ENCODE peak calls at places on chromosomes 6 and 20, in four cellular contexts. One of them, this sample, is unnamed.

GRCh38 chr6:80969439-80969838 is 783.0 kb downstream of the TENT5A start:
- DNase-seq in heart left ventricle: no peak
- DNase-seq in AG04450: peak; percentile 4
- DNase-seq in adrenal gland: no peak
- DNase-seq in this sample: no peak

GRCh38 chr20:10927011-10927583 is 253.3 kb upstream of the JAG1 start:
- DNase-seq in AG04450: no peak
- DNase-seq in adrenal gland: no peak
- DNase-seq in heart left ventricle: no peak
- DNase-seq in this sample: no peak

GRCh38 chr6:75296811-75297779 is 12.5 kb upstream of the TMEM30A start:
- DNase-seq in AG04450: no peak
- DNase-seq in adrenal gland: no peak
- DNase-seq in heart left ventricle: no peak
- DNase-seq in this sample: peak; percentile 24

GRCh38 chr6:138454976-138455706 is 44.2 kb downstream of the NHSL1 start:
- DNase-seq in heart left ventricle: no peak
- DNase-seq in AG04450: no peak
- DNase-seq in adrenal gland: no peak
- DNase-seq in this sample: no peak

GRCh38 chr6:8183266-8183665 is 80.9 kb upstream of the EEF1E1 start:
- DNase-seq in adrenal gland: no peak
- DNase-seq in AG04450: no peak
- DNase-seq in heart left ventricle: no peak
- DNase-seq in this sample: no peak

GRCh38 chr6:79646006-79646405 is 14.9 kb downstream of the SH3BGRL2 start:
- DNase-seq in heart left ventricle: no peak
- DNase-seq in AG04450: no peak
- DNase-seq in adrenal gland: no peak
- DNase-seq in this sample: no peak

GRCh38 chr20:64273109-64273508 is 17.6 kb downstream of the PCMTD2 start:
- DNase-seq in adrenal gland: no peak
- DNase-seq in AG04450: no peak
- DNase-seq in heart left ventricle: no peak
- DNase-seq in this sample: no peak

GRCh38 chr6:152356016-152356415 is 281.1 kb downstream of the SYNE1 start:
- DNase-seq in adrenal gland: no peak
- DNase-seq in heart left ventricle: no peak
- DNase-seq in AG04450: no peak
- DNase-seq in this sample: no peak

GRCh38 chr6:149923327-149923986 is 536 bp upstream of the RAET1G start:
- DNase-seq in heart left ventricle: no peak
- DNase-seq in adrenal gland: peak; percentile 39
- DNase-seq in AG04450: no peak
- DNase-seq in this sample: no peak

GRCh38 chr6:160661129-160661723 is 2.8 kb downstream of the LPA start:
- DNase-seq in adrenal gland: no peak
- DNase-seq in AG04450: no peak
- DNase-seq in heart left ventricle: no peak
- DNase-seq in this sample: no peak

GRCh38 chr6:84554706-84555105 is 209.7 kb downstream of the TBX18 start:
- DNase-seq in adrenal gland: no peak
- DNase-seq in heart left ventricle: no peak
- DNase-seq in AG04450: no peak
- DNase-seq in this sample: no peak

GRCh38 chr6:37340639-37340943 is 13.2 kb upstream of the RNF8 start:
- DNase-seq in AG04450: no peak
- DNase-seq in adrenal gland: no peak
- DNase-seq in heart left ventricle: no peak
- DNase-seq in this sample: no peak

GRCh38 chr6:121686611-121687023 is 251.2 kb downstream of the GJA1 start:
- DNase-seq in adrenal gland: no peak
- DNase-seq in AG04450: no peak
- DNase-seq in heart left ventricle: no peak
- DNase-seq in this sample: no peak

GRCh38 chr6:45590751-45591184 is 213.0 kb upstream of the SUPT3H start:
- DNase-seq in AG04450: no peak
- DNase-seq in adrenal gland: no peak
- DNase-seq in heart left ventricle: no peak
- DNase-seq in this sample: no peak

GRCh38 chr6:34223964-34224940 is 12.4 kb upstream of the HMGA1 start:
- DNase-seq in AG04450: peak; percentile 82
- DNase-seq in heart left ventricle: peak; percentile 93
- DNase-seq in adrenal gland: peak; percentile 96
- DNase-seq in this sample: peak; percentile 63

GRCh38 chr6:52317841-52318581 is 33.5 kb upstream of the MCM3 start:
- DNase-seq in adrenal gland: no peak
- DNase-seq in AG04450: peak; percentile 11
- DNase-seq in heart left ventricle: no peak
- DNase-seq in this sample: no peak

GRCh38 chr6:26222587-26222986 is 135.4 kb downstream of the HFE start:
- DNase-seq in AG04450: no peak
- DNase-seq in heart left ventricle: no peak
- DNase-seq in adrenal gland: no peak
- DNase-seq in this sample: no peak

GRCh38 chr6:12386816-12387215 is 96.7 kb downstream of the EDN1 start:
- DNase-seq in AG04450: no peak
- DNase-seq in heart left ventricle: no peak
- DNase-seq in adrenal gland: no peak
- DNase-seq in this sample: no peak

GRCh38 chr6:112443118-112443641 is 96.0 kb downstream of the RFPL4B start:
- DNase-seq in AG04450: no peak
- DNase-seq in heart left ventricle: no peak
- DNase-seq in adrenal gland: no peak
- DNase-seq in this sample: no peak

GRCh38 chr20:2693286-2693995 is 861 bp downstream of the EBF4 start:
- DNase-seq in AG04450: no peak
- DNase-seq in heart left ventricle: peak; percentile 47
- DNase-seq in adrenal gland: peak; percentile 51
- DNase-seq in this sample: no peak

GRCh38 chr20:7926767-7927166 is 13.5 kb downstream of the HAO1 start:
- DNase-seq in adrenal gland: no peak
- DNase-seq in AG04450: no peak
- DNase-seq in heart left ventricle: no peak
- DNase-seq in this sample: peak; percentile 10

GRCh38 chr6:151485616-151486015 is 8.2 kb upstream of the CCDC170 start:
- DNase-seq in adrenal gland: no peak
- DNase-seq in AG04450: no peak
- DNase-seq in heart left ventricle: no peak
- DNase-seq in this sample: no peak

GRCh38 chr20:33914871-33915270 is 78.8 kb upstream of the RALY start:
- DNase-seq in heart left ventricle: no peak
- DNase-seq in adrenal gland: no peak
- DNase-seq in AG04450: peak; percentile 63
- DNase-seq in this sample: no peak

GRCh38 chr6:112781236-112781635 is 434.1 kb downstream of the RFPL4B start:
- DNase-seq in heart left ventricle: no peak
- DNase-seq in adrenal gland: no peak
- DNase-seq in AG04450: no peak
- DNase-seq in this sample: no peak

GRCh38 chr6:36676142-36677058 is 2.1 kb upstream of the CDKN1A start:
- DNase-seq in adrenal gland: no peak
- DNase-seq in AG04450: no peak
- DNase-seq in heart left ventricle: no peak
- DNase-seq in this sample: no peak

GRCh38 chr6:113562248-113562647 is 294.9 kb upstream of the MARCKS start:
- DNase-seq in heart left ventricle: no peak
- DNase-seq in adrenal gland: no peak
- DNase-seq in AG04450: no peak
- DNase-seq in this sample: no peak

GRCh38 chr20:50801747-50802125 is 6.9 kb downstream of the BCAS4 start:
- DNase-seq in heart left ventricle: no peak
- DNase-seq in AG04450: no peak
- DNase-seq in adrenal gland: no peak
- DNase-seq in this sample: no peak

GRCh38 chr6:122423734-122424133 is 24.3 kb downstream of the HSF2 start:
- DNase-seq in adrenal gland: no peak
- DNase-seq in AG04450: no peak
- DNase-seq in heart left ventricle: no peak
- DNase-seq in this sample: no peak

GRCh38 chr6:121780325-121781313 is 345.2 kb downstream of the GJA1 start:
- DNase-seq in AG04450: peak; percentile 74
- DNase-seq in heart left ventricle: peak; percentile 87
- DNase-seq in adrenal gland: peak; percentile 87
- DNase-seq in this sample: peak; percentile 88

GRCh38 chr6:142542704-142543233 is 241.0 kb downstream of the ADGRG6 start:
- DNase-seq in adrenal gland: peak; percentile 83
- DNase-seq in AG04450: peak; percentile 48
- DNase-seq in heart left ventricle: peak; percentile 45
- DNase-seq in this sample: no peak

GRCh38 chr20:3237011-3237957 is 1.7 kb downstream of the SLC4A11 start:
- DNase-seq in adrenal gland: no peak
- DNase-seq in AG04450: no peak
- DNase-seq in heart left ventricle: no peak
- DNase-seq in this sample: no peak

GRCh38 chr6:106360410-106360988 is at the start of gene CRYBG1:
- DNase-seq in AG04450: no peak
- DNase-seq in adrenal gland: peak; percentile 59
- DNase-seq in heart left ventricle: peak; percentile 26
- DNase-seq in this sample: no peak

GRCh38 chr6:148996815-148997214 is 250.0 kb downstream of the UST start:
- DNase-seq in adrenal gland: no peak
- DNase-seq in heart left ventricle: no peak
- DNase-seq in AG04450: no peak
- DNase-seq in this sample: no peak

GRCh38 chr6:28712982-28713381 is 187.3 kb downstream of the GPX5 start:
- DNase-seq in heart left ventricle: no peak
- DNase-seq in AG04450: no peak
- DNase-seq in adrenal gland: no peak
- DNase-seq in this sample: no peak

GRCh38 chr6:90343581-90343980 is 46.9 kb upstream of the BACH2 start:
- DNase-seq in adrenal gland: peak; percentile 88
- DNase-seq in AG04450: no peak
- DNase-seq in heart left ventricle: peak; percentile 51
- DNase-seq in this sample: no peak

GRCh38 chr6:21000391-21000801 is 466.1 kb downstream of the CDKAL1 start:
- DNase-seq in adrenal gland: no peak
- DNase-seq in heart left ventricle: no peak
- DNase-seq in AG04450: no peak
- DNase-seq in this sample: no peak

GRCh38 chr20:54199721-54200176 is 8.1 kb upstream of the PFDN4 start:
- DNase-seq in adrenal gland: peak; percentile 91
- DNase-seq in heart left ventricle: peak; percentile 58
- DNase-seq in AG04450: peak; percentile 56
- DNase-seq in this sample: peak; percentile 37

GRCh38 chr20:21395666-21396044 is 1.7 kb downstream of the NKX2-4 start:
- DNase-seq in AG04450: no peak
- DNase-seq in adrenal gland: no peak
- DNase-seq in heart left ventricle: no peak
- DNase-seq in this sample: no peak

GRCh38 chr6:25022140-25022553 is 86.4 kb upstream of the RIPOR2 start:
- DNase-seq in AG04450: no peak
- DNase-seq in heart left ventricle: no peak
- DNase-seq in adrenal gland: no peak
- DNase-seq in this sample: no peak

GRCh38 chr6:136823128-136823660 is 802 bp downstream of the PEX7 start:
- DNase-seq in adrenal gland: peak; percentile 67
- DNase-seq in AG04450: no peak
- DNase-seq in heart left ventricle: no peak
- DNase-seq in this sample: no peak
- TF ChIP-seq CTCF in adrenal gland: no peak
- TF ChIP-seq CTCF in AG04450: no peak
- TF ChIP-seq CTCF in heart left ventricle: no peak
- TF ChIP-seq CTCF in this sample: no peak

GRCh38 chr6:6376845-6377244 is 56.4 kb upstream of the F13A1 start:
- DNase-seq in AG04450: no peak
- DNase-seq in adrenal gland: no peak
- DNase-seq in heart left ventricle: no peak
- DNase-seq in this sample: no peak
- TF ChIP-seq CTCF in AG04450: no peak
- TF ChIP-seq CTCF in adrenal gland: no peak
- TF ChIP-seq CTCF in heart left ventricle: no peak
- TF ChIP-seq CTCF in this sample: no peak

GRCh38 chr20:63059684-63060056 is 52.9 kb upstream of the BHLHE23 start:
- DNase-seq in adrenal gland: peak; percentile 35
- DNase-seq in AG04450: no peak
- DNase-seq in heart left ventricle: no peak
- DNase-seq in this sample: no peak
- TF ChIP-seq CTCF in adrenal gland: no peak
- TF ChIP-seq CTCF in AG04450: no peak
- TF ChIP-seq CTCF in heart left ventricle: no peak
- TF ChIP-seq CTCF in this sample: no peak

DNA sequence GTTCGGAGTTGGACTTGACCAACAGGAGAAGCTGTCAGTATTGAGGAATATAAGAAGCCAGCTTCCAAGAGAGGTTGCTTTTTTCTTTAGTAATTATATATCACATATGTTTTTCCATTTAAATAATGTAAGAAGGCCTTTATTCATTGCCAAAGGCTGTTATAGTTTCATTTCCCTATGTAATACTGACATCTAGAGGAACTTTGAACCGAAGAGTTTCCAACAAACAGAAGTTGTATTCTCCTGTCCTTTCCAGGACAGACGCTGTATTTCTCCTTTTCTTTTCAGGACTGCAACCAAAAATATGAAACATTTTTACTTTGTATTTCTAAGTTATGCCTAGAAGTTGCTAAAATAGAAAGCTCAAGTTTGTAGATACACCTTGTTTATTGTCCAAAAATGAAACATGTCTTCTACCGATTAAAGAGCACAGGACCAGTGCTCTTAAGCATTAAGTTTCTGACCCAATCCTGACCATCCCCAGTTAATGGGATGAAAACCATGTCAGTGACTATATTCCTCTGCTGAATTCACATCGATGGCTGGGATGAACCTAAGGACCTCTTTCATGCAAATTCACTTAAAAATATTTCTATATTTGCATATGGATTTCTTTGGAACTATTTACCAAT is 55.1 kb downstream of the MYLK4 start:
- DNase-seq in adrenal gland: no peak
- DNase-seq in AG04450: peak; percentile 7
- DNase-seq in heart left ventricle: no peak
- DNase-seq in this sample: no peak
- TF ChIP-seq CTCF in adrenal gland: peak; percentile 34
- TF ChIP-seq CTCF in AG04450: peak; percentile 48
- TF ChIP-seq CTCF in heart left ventricle: peak; percentile 54
- TF ChIP-seq CTCF in this sample: no peak

DNA sequence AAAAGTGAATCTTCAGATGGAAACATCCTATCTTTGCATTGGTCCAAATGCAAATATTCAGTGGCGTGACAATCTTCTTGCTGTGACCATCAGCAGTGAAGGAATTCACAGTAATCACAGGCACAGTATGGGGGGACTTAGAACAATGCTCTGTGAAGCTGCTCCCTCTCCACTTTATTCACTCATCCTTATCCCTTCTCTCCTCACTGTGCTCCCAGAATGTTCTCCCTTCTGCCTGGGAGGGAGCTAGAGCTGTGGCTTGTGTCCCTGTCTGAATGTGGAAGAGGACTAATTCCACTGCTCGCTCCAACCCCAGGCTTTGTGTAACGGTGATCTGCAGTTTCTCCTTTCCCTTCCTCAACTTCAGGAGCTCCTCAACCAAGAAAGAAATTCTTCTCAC is 243.7 kb downstream of the ALDH8A1 start:
- DNase-seq in adrenal gland: no peak
- DNase-seq in heart left ventricle: no peak
- DNase-seq in AG04450: no peak
- DNase-seq in this sample: no peak
- TF ChIP-seq CTCF in adrenal gland: no peak
- TF ChIP-seq CTCF in heart left ventricle: no peak
- TF ChIP-seq CTCF in AG04450: no peak
- TF ChIP-seq CTCF in this sample: no peak

This sample was measured in AG04449.